ENCODE peak calls at places on chromosomes 12 and 14, in four cellular contexts. W, Q, T and G are unnamed samples.

GRCh38 chr12:108609535-108610335 is 11.9 kb upstream of the TMEM119 start:
- DNase-seq in W (no peak), Q (peak; percentile 75), T (peak; percentile 73), G (no peak)

GRCh38 chr12:24562761-24563392 is 386.0 kb downstream of the BCAT1 start:
- DNase-seq in W (peak; percentile 33), Q (peak; percentile 42), T (peak; percentile 40), G (peak; percentile 89)

GRCh38 chr14:53701108-53701875 is 255.3 kb downstream of the BMP4 start:
- DNase-seq in W (no peak), Q (no peak), T (no peak), G (no peak)

GRCh38 chr12:62865090-62865489 is 69.9 kb downstream of the PPM1H start:
- DNase-seq in W (no peak), Q (no peak), T (no peak), G (no peak)

GRCh38 chr14:65959563-65960024 is 526.6 kb upstream of the CCDC196 start:
- DNase-seq in W (no peak), Q (no peak), T (no peak), G (no peak)

GRCh38 chr14:30608533-30609006 is 13.5 kb upstream of the SCFD1 start:
- DNase-seq in W (no peak), Q (no peak), T (no peak), G (no peak)

GRCh38 chr14:27391331-27391730 is 793.5 kb upstream of the NOVA1 start:
- DNase-seq in W (no peak), Q (no peak), T (no peak), G (no peak)

GRCh38 chr14:33686218-33686617 is 264.7 kb downstream of the EGLN3 start:
- DNase-seq in W (no peak), Q (no peak), T (no peak), G (no peak)

GRCh38 chr14:87133073-87133815 is 859.7 kb downstream of the GALC start:
- DNase-seq in W (no peak), Q (peak; percentile 44), T (no peak), G (no peak)

GRCh38 chr12:99111600-99111999 is 466.5 kb downstream of the APAF1 start:
- DNase-seq in W (no peak), Q (no peak), T (no peak), G (no peak)

GRCh38 chr12:19085090-19085489 is 44.4 kb upstream of the PLEKHA5 start:
- DNase-seq in W (no peak), Q (no peak), T (no peak), G (no peak)

GRCh38 chr12:120639771-120640721 is at the start of gene CABP1:
- DNase-seq in W (peak; percentile 66), Q (no peak), T (no peak), G (peak; percentile 93)

GRCh38 chr12:22856120-22856699 is 231.2 kb downstream of the ETNK1 start:
- DNase-seq in W (no peak), Q (no peak), T (no peak), G (no peak)

GRCh38 chr12:50985322-50985721 is 33.0 kb downstream of the HIGD1C start:
- DNase-seq in W (no peak), Q (no peak), T (no peak), G (no peak)

GRCh38 chr14:66623838-66624237 is 115.9 kb downstream of the GPHN start:
- DNase-seq in W (no peak), Q (no peak), T (no peak), G (no peak)

GRCh38 chr14:77026930-77027537 is 1.5 kb downstream of the IRF2BPL start:
- DNase-seq in W (peak; percentile 68), Q (peak; percentile 64), T (peak; percentile 50), G (peak; percentile 74)

GRCh38 chr12:95396849-95397498 is 77.0 kb upstream of the METAP2 start:
- DNase-seq in W (no peak), Q (no peak), T (no peak), G (peak; percentile 14)

GRCh38 chr12:121797937-121798801 is 4.7 kb upstream of the RHOF start:
- DNase-seq in W (peak; percentile 98), Q (peak; percentile 81), T (peak; percentile 80), G (peak; percentile 89)

GRCh38 chr14:104673481-104673880 is 15.9 kb upstream of the INF2 start:
- DNase-seq in W (no peak), Q (peak; percentile 2), T (no peak), G (no peak)

GRCh38 chr12:49232940-49233841 is 31.7 kb upstream of the TUBA1C start:
- DNase-seq in W (peak; percentile 94), Q (peak; percentile 37), T (peak; percentile 76), G (peak; percentile 88)

GRCh38 chr12:24039113-24039525 is 89.6 kb upstream of the SOX5 start:
- DNase-seq in W (no peak), Q (no peak), T (no peak), G (no peak)

GRCh38 chr12:27486986-27487385 is 37.0 kb upstream of the PPFIBP1 start:
- DNase-seq in W (no peak), Q (no peak), T (no peak), G (no peak)

GRCh38 chr12:24743891-24744793 is 204.8 kb downstream of the BCAT1 start:
- DNase-seq in W (no peak), Q (no peak), T (no peak), G (no peak)

GRCh38 chr14:62029569-62029924 is 267.3 kb downstream of the SNAPC1 start:
- DNase-seq in W (no peak), Q (no peak), T (no peak), G (no peak)

DNA sequence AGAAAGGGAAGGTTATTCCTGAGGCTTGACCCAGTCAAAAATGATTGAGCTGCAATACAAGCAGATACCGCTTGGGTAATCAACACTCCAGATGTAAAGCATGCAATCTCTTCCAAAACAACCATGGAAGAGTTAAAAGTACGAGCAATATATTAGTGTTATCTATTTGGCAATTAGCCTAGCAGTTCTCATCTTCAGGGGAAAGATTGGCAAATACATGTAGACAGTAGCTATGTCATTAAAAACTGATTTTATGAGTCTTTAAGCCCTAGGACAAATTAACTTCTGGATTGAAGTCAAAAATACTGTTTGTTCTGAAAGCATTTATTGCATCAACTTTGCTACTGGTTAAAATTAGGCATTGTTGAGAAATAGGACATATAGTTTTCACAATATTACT is 9.3 kb upstream of the GYS2 start:
- DNase-seq in W (no peak), Q (no peak), T (no peak), G (no peak)
- H3K4me1 ChIP-seq in W (no peaks in the 10 kb centered on the region), Q (no peaks in the 10 kb centered on the region), T (peaks cover 10% of the 10 kb centered on the region), G (peaks cover 5% of the 10 kb centered on the region)

GRCh38 chr12:79424109-79424721 is 266.5 kb downstream of the PAWR start:
- DNase-seq in W (no peak), Q (no peak), T (no peak), G (no peak)

GRCh38 chr12:79423560-79423959 is 267.2 kb downstream of the PAWR start:
- DNase-seq in W (no peak), Q (no peak), T (no peak), G (no peak)

GRCh38 chr12:79421236-79421740 is 269.5 kb downstream of the PAWR start:
- DNase-seq in W (no peak), Q (no peak), T (no peak), G (no peak)

GRCh38 chr12:79422060-79422812 is 268.5 kb downstream of the PAWR start:
- DNase-seq in W (no peak), Q (no peak), T (no peak), G (no peak)

GRCh38 chr12:79420146-79420618 is 270.6 kb downstream of the PAWR start:
- DNase-seq in W (no peak), Q (no peak), T (no peak), G (peak; percentile 66)
- H3K4me1 ChIP-seq in W (peaks cover 25% of the 10 kb centered on the region), Q (no peaks in the 10 kb centered on the region), T (no peaks in the 10 kb centered on the region), G (peaks cover 10% of the 10 kb centered on the region)

DNA sequence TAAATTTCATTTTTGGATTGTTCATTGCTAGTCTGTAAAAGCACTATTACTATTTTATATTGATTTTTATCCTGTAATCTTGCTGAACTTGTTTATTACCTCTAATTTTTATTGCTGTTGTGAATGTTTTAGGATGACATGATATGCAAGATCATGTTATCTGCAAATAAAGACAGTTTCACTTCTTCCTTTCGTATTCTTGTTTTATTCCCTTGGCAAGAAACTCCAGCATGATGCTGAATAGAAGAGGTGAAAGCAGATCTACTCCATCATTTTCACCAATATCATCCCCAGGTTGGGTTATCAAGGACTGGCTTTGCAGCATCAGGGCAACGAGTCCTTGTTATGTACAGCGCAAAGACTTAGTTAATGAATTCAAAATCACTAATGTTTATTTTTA is 2.7 kb upstream of the CLECL1 start:
- DNase-seq in W (no peak), Q (no peak), T (no peak), G (no peak)
- H3K4me1 ChIP-seq in W (no peaks in the 10 kb centered on the region), Q (no peaks in the 10 kb centered on the region), T (peaks cover 17% of the 10 kb centered on the region), G (no peaks in the 10 kb centered on the region)

GRCh38 chr12:2009623-2010022 is 5.4 kb upstream of the DCP1B start:
- DNase-seq in W (no peak), Q (no peak), T (no peak), G (no peak)

GRCh38 chr12:2013527-2014223 is 9.4 kb upstream of the DCP1B start:
- DNase-seq in W (peak; percentile 68), Q (no peak), T (peak; percentile 50), G (peak; percentile 56)

GRCh38 chr12:2011641-2012607 is 7.7 kb upstream of the DCP1B start:
- DNase-seq in W (no peak), Q (no peak), T (no peak), G (peak; percentile 75)

GRCh38 chr12:2016862-2017723 is 12.8 kb upstream of the DCP1B start:
- DNase-seq in W (no peak), Q (no peak), T (no peak), G (no peak)

GRCh38 chr12:2013111-2013510 is 8.9 kb upstream of the DCP1B start:
- DNase-seq in W (no peak), Q (no peak), T (no peak), G (no peak)
- H3K4me1 ChIP-seq in W (peaks cover 22% of the 10 kb centered on the region), Q (peaks cover 3% of the 10 kb centered on the region), T (peaks cover 58% of the 10 kb centered on the region), G (peaks cover 8% of the 10 kb centered on the region)

DNA sequence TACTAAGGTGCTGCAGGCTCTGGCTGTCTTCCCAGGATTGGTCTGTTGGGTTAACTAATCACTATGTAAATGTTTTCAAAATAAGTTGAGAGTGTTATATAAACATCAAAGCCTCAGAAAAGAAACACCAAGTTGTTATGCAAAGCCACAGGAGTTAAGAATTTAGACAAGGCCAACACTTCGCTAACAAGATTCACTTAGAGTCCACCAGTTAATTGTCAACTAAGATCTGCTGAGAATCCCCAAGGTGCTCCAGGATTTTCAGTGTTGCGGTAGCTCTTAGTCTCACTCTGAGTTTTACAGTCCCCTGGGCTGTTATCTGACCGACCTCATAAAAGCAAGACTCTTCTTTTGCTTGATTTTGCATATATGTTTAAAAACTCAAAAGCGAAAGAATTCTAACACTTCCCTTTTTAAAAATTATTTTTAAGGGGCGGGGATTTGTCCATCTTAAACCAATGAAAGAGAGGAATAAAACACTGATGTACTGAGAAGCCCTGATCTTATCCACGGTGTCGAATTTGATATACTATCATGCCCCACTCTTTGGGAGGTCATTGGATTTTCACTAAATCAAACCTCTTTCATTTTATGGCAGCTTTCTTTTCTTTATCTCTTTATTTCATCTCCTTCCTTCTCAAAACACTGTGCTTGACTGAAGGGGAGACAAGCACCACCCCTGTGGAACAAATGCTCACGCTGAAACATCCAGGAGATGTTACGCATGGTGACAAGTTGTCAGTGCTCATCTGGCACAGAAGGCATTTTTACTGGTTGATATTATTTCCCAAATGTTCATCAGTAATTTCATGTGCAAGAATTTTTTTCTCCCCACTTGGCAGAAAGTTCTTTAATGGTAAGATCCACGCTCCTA is 7.0 kb downstream of the NIN start:
- DNase-seq in W (no peak), Q (no peak), T (no peak), G (no peak)
- H3K4me1 ChIP-seq in W (peaks cover 2% of the 10 kb centered on the region), Q (peaks cover 61% of the 10 kb centered on the region), T (peaks cover 28% of the 10 kb centered on the region), G (peaks cover 5% of the 10 kb centered on the region)

GRCh38 chr14:59320771-59321170 is 132.3 kb downstream of the DAAM1 start:
- DNase-seq in W (no peak), Q (no peak), T (no peak), G (no peak)
- H3K4me1 ChIP-seq in W (no peaks in the 10 kb centered on the region), Q (peaks cover 18% of the 10 kb centered on the region), T (peaks cover 72% of the 10 kb centered on the region), G (peaks cover 7% of the 10 kb centered on the region)